ENCODE peak calls at places on chromosomes 13 and 19, in seven cellular contexts. One of them, this sample, is unnamed.

GRCh38 chr19:30236587-30236986 is 135.6 kb upstream of the ZNF536 start:
- DNase-seq in psoas muscle: no peak
- DNase-seq in mucosa of gallbladder: no peak
- DNase-seq in astrocyte of the cerebellum: no peak
- DNase-seq in Caki2: no peak
- DNase-seq in cardiac muscle cell: no peak
- DNase-seq in skeletal muscle cell: no peak
- DNase-seq in this sample: no peak

GRCh38 chr19:4302238-4302630 is at the start of gene TMIGD2:
- DNase-seq in skeletal muscle cell: no peak
- DNase-seq in Caki2: no peak
- DNase-seq in psoas muscle: no peak
- DNase-seq in astrocyte of the cerebellum: no peak
- DNase-seq in mucosa of gallbladder: no peak
- DNase-seq in cardiac muscle cell: no peak
- DNase-seq in this sample: no peak

GRCh38 chr13:113122571-113123225 is at the start of gene F10:
- DNase-seq in cardiac muscle cell: peak; percentile 52
- DNase-seq in Caki2: no peak
- DNase-seq in astrocyte of the cerebellum: no peak
- DNase-seq in psoas muscle: peak; percentile 46
- DNase-seq in skeletal muscle cell: peak; percentile 19
- DNase-seq in mucosa of gallbladder: peak; percentile 78
- DNase-seq in this sample: no peak

GRCh38 chr19:30066781-30067759 is 125.0 kb downstream of the URI1 start:
- DNase-seq in cardiac muscle cell: no peak
- DNase-seq in skeletal muscle cell: no peak
- DNase-seq in Caki2: no peak
- DNase-seq in psoas muscle: no peak
- DNase-seq in mucosa of gallbladder: no peak
- DNase-seq in astrocyte of the cerebellum: no peak
- DNase-seq in this sample: no peak

GRCh38 chr13:74006666-74007065 is 127.5 kb downstream of the KLF12 start:
- DNase-seq in skeletal muscle cell: no peak
- DNase-seq in mucosa of gallbladder: no peak
- DNase-seq in Caki2: no peak
- DNase-seq in astrocyte of the cerebellum: no peak
- DNase-seq in cardiac muscle cell: no peak
- DNase-seq in psoas muscle: no peak
- DNase-seq in this sample: no peak

GRCh38 chr13:49731766-49732165 is 40.5 kb upstream of the EBPL start:
- DNase-seq in psoas muscle: no peak
- DNase-seq in mucosa of gallbladder: no peak
- DNase-seq in Caki2: no peak
- DNase-seq in astrocyte of the cerebellum: peak; percentile 37
- DNase-seq in cardiac muscle cell: no peak
- DNase-seq in skeletal muscle cell: peak; percentile 60
- DNase-seq in this sample: no peak

GRCh38 chr13:30119476-30119875 is 187.9 kb downstream of the KATNAL1 start:
- DNase-seq in cardiac muscle cell: no peak
- DNase-seq in psoas muscle: no peak
- DNase-seq in mucosa of gallbladder: no peak
- DNase-seq in skeletal muscle cell: no peak
- DNase-seq in Caki2: no peak
- DNase-seq in astrocyte of the cerebellum: peak; percentile 67
- DNase-seq in this sample: peak; percentile 48

GRCh38 chr19:49057636-49058234 is at the start of gene CGB7:
- DNase-seq in skeletal muscle cell: no peak
- DNase-seq in astrocyte of the cerebellum: no peak
- DNase-seq in Caki2: peak; percentile 70
- DNase-seq in mucosa of gallbladder: peak; percentile 49
- DNase-seq in cardiac muscle cell: peak; percentile 77
- DNase-seq in psoas muscle: peak; percentile 76
- DNase-seq in this sample: peak; percentile 25

GRCh38 chr19:45160870-45161714 is at the start of gene NKPD1:
- DNase-seq in cardiac muscle cell: no peak
- DNase-seq in mucosa of gallbladder: peak; percentile 53
- DNase-seq in skeletal muscle cell: no peak
- DNase-seq in psoas muscle: no peak
- DNase-seq in astrocyte of the cerebellum: no peak
- DNase-seq in Caki2: no peak
- DNase-seq in this sample: no peak

GRCh38 chr19:8361921-8362793 is 1.8 kb upstream of the ANGPTL4 start:
- DNase-seq in astrocyte of the cerebellum: peak; percentile 85
- DNase-seq in Caki2: peak; percentile 90
- DNase-seq in psoas muscle: peak; percentile 97
- DNase-seq in cardiac muscle cell: peak; percentile 89
- DNase-seq in skeletal muscle cell: peak; percentile 94
- DNase-seq in mucosa of gallbladder: peak; percentile 96
- DNase-seq in this sample: peak; percentile 95

GRCh38 chr13:20175907-20176652 is 15.2 kb upstream of the GJA3 start:
- DNase-seq in mucosa of gallbladder: no peak
- DNase-seq in cardiac muscle cell: no peak
- DNase-seq in Caki2: peak; percentile 35
- DNase-seq in psoas muscle: no peak
- DNase-seq in astrocyte of the cerebellum: no peak
- DNase-seq in skeletal muscle cell: no peak
- DNase-seq in this sample: no peak

GRCh38 chr13:103195762-103196161 is 129.5 kb upstream of the SLC10A2 start:
- DNase-seq in mucosa of gallbladder: no peak
- DNase-seq in Caki2: no peak
- DNase-seq in psoas muscle: no peak
- DNase-seq in cardiac muscle cell: no peak
- DNase-seq in skeletal muscle cell: no peak
- DNase-seq in astrocyte of the cerebellum: no peak
- DNase-seq in this sample: no peak

GRCh38 chr19:23762884-23763711 is 4.4 kb upstream of the ZNF681 start:
- DNase-seq in psoas muscle: peak; percentile 75
- DNase-seq in mucosa of gallbladder: peak; percentile 91
- DNase-seq in Caki2: no peak
- DNase-seq in astrocyte of the cerebellum: no peak
- DNase-seq in cardiac muscle cell: peak; percentile 95
- DNase-seq in skeletal muscle cell: no peak
- DNase-seq in this sample: peak; percentile 26

GRCh38 chr19:18172331-18173053 is 1.1 kb upstream of the IFI30 start:
- DNase-seq in mucosa of gallbladder: no peak
- DNase-seq in Caki2: no peak
- DNase-seq in cardiac muscle cell: no peak
- DNase-seq in astrocyte of the cerebellum: no peak
- DNase-seq in psoas muscle: no peak
- DNase-seq in skeletal muscle cell: no peak
- DNase-seq in this sample: no peak

GRCh38 chr19:3673506-3674439 is 26.5 kb downstream of the PIP5K1C start:
- DNase-seq in Caki2: no peak
- DNase-seq in psoas muscle: no peak
- DNase-seq in cardiac muscle cell: no peak
- DNase-seq in astrocyte of the cerebellum: no peak
- DNase-seq in mucosa of gallbladder: no peak
- DNase-seq in skeletal muscle cell: no peak
- DNase-seq in this sample: no peak

GRCh38 chr13:112664501-112665203 is 25.2 kb upstream of the ATP11A start:
- DNase-seq in cardiac muscle cell: no peak
- DNase-seq in Caki2: no peak
- DNase-seq in astrocyte of the cerebellum: no peak
- DNase-seq in mucosa of gallbladder: no peak
- DNase-seq in skeletal muscle cell: no peak
- DNase-seq in psoas muscle: no peak
- DNase-seq in this sample: no peak

This sample was measured in kidney epithelial cell.